ENCODE peak calls at places on chromosomes 13 and 19, in eight cellular contexts. Q, O, W, J, A, L, E and U are unnamed samples.

GRCh38 chr19:5425260-5425659 is 30.0 kb upstream of the ZNRF4 start:
- DNase-seq in J (no peak), W (no peak), Q (no peak), A (no peak), L (no peak), E (no peak), O (no peak), U (no peak)

GRCh38 chr19:47374876-47375693 is 26.0 kb downstream of the DHX34 start:
- DNase-seq in W (no peak), O (no peak), J (no peak), Q (no peak), A (no peak), L (no peak), E (no peak), U (no peak)

GRCh38 chr13:74066937-74067336 is 67.3 kb downstream of the KLF12 start:
- DNase-seq in E (no peak), L (no peak), O (no peak), J (no peak), W (no peak), A (no peak), Q (peak), U (no peak)

GRCh38 chr19:52935434-52935833 is 12.2 kb upstream of the ZNF888 start:
- DNase-seq in L (no peak), E (no peak), A (no peak), O (peak), Q (peak), W (no peak), J (no peak), U (peak)

GRCh38 chr13:59444210-59444857 is 719.4 kb downstream of the DIAPH3 start:
- DNase-seq in W (no peak), O (no peak), Q (no peak), J (no peak), E (no peak), A (no peak), L (no peak), U (no peak)

GRCh38 chr19:2015611-2015950 is at the start of gene BTBD2:
- DNase-seq in O (peak), A (no peak), L (peak), Q (peak), W (no peak), E (peak), J (peak), U (peak)

GRCh38 chr13:111557921-111558699 is 237.7 kb downstream of the TEX29 start:
- DNase-seq in W (peak), O (no peak), Q (no peak), E (no peak), J (no peak), A (no peak), L (no peak), U (no peak)

GRCh38 chr19:42396248-42396541 is 6.1 kb upstream of the CNFN start:
- DNase-seq in A (no peak), E (no peak), J (no peak), Q (no peak), L (no peak), O (no peak), W (no peak), U (no peak)

GRCh38 chr13:94416454-94417080 is 62.9 kb downstream of the DCT start:
- DNase-seq in O (peak), L (no peak), A (no peak), W (no peak), E (no peak), J (no peak), Q (peak), U (peak)

GRCh38 chr13:32237681-32238080 is 77.5 kb downstream of the ZAR1L start:
- DNase-seq in E (no peak), A (no peak), L (no peak), Q (no peak), W (no peak), O (no peak), J (no peak), U (no peak)